ENCODE peak calls at places on chromosomes 5 and 9, in six cellular contexts. One of them, this sample, is unnamed.

GRCh38 chr5:43840424-43841232 is 237.6 kb downstream of the NNT start:
- DNase-seq in neural progenitor cell: no peak
- DNase-seq in transverse colon: no peak
- DNase-seq in A549: no peak
- DNase-seq in kidney epithelial cell: no peak
- DNase-seq in tibial nerve: no peak
- DNase-seq in this sample: no peak

GRCh38 chr5:142881727-142882126 is 111.5 kb downstream of the ARHGAP26 start:
- DNase-seq in tibial nerve: no peak
- DNase-seq in transverse colon: no peak
- DNase-seq in neural progenitor cell: peak
- DNase-seq in A549: no peak
- DNase-seq in kidney epithelial cell: no peak
- DNase-seq in this sample: no peak

GRCh38 chr9:2228132-2228531 is 213.0 kb downstream of the SMARCA2 start:
- DNase-seq in neural progenitor cell: peak
- DNase-seq in tibial nerve: no peak
- DNase-seq in kidney epithelial cell: no peak
- DNase-seq in A549: peak
- DNase-seq in transverse colon: peak
- DNase-seq in this sample: no peak

GRCh38 chr5:175831507-175831906 is 39.9 kb upstream of the CPLX2 start:
- DNase-seq in A549: no peak
- DNase-seq in kidney epithelial cell: no peak
- DNase-seq in transverse colon: no peak
- DNase-seq in neural progenitor cell: peak
- DNase-seq in tibial nerve: no peak
- DNase-seq in this sample: no peak

GRCh38 chr5:173881811-173882575 is 6.2 kb upstream of the CPEB4 start:
- DNase-seq in neural progenitor cell: no peak
- DNase-seq in transverse colon: no peak
- DNase-seq in kidney epithelial cell: no peak
- DNase-seq in tibial nerve: no peak
- DNase-seq in A549: no peak
- DNase-seq in this sample: no peak

GRCh38 chr5:108216890-108217289 is 165.0 kb downstream of the FBXL17 start:
- DNase-seq in neural progenitor cell: no peak
- DNase-seq in kidney epithelial cell: peak
- DNase-seq in A549: peak
- DNase-seq in tibial nerve: no peak
- DNase-seq in transverse colon: no peak
- DNase-seq in this sample: peak

GRCh38 chr5:32312194-32312681 is 501 bp downstream of the MTMR12 start:
- DNase-seq in kidney epithelial cell: no peak
- DNase-seq in tibial nerve: peak
- DNase-seq in transverse colon: peak
- DNase-seq in A549: peak
- DNase-seq in neural progenitor cell: peak
- DNase-seq in this sample: peak

GRCh38 chr9:27425827-27426716 is 98.0 kb upstream of the IFNK start:
- DNase-seq in transverse colon: no peak
- DNase-seq in tibial nerve: no peak
- DNase-seq in A549: no peak
- DNase-seq in neural progenitor cell: peak
- DNase-seq in kidney epithelial cell: no peak
- DNase-seq in this sample: no peak

GRCh38 chr5:10307206-10308148 is at the start of gene CMBL:
- DNase-seq in A549: peak
- DNase-seq in tibial nerve: no peak
- DNase-seq in transverse colon: peak
- DNase-seq in neural progenitor cell: peak
- DNase-seq in kidney epithelial cell: no peak
- DNase-seq in this sample: peak

GRCh38 chr9:94097788-94098413 is 13.6 kb downstream of the PTPDC1 start:
- DNase-seq in tibial nerve: no peak
- DNase-seq in A549: peak
- DNase-seq in kidney epithelial cell: no peak
- DNase-seq in transverse colon: no peak
- DNase-seq in neural progenitor cell: no peak
- DNase-seq in this sample: peak

GRCh38 chr5:122151640-122152039 is 22.3 kb downstream of the ZNF474 start:
- DNase-seq in A549: peak
- DNase-seq in tibial nerve: no peak
- DNase-seq in neural progenitor cell: no peak
- DNase-seq in transverse colon: no peak
- DNase-seq in kidney epithelial cell: no peak
- DNase-seq in this sample: peak

GRCh38 chr5:154732212-154732611 is 23.0 kb upstream of the LARP1 start:
- DNase-seq in kidney epithelial cell: no peak
- DNase-seq in tibial nerve: no peak
- DNase-seq in A549: no peak
- DNase-seq in transverse colon: no peak
- DNase-seq in neural progenitor cell: no peak
- DNase-seq in this sample: no peak

GRCh38 chr5:54717870-54718269 is 200.3 kb downstream of the SNX18 start:
- DNase-seq in kidney epithelial cell: no peak
- DNase-seq in tibial nerve: no peak
- DNase-seq in transverse colon: no peak
- DNase-seq in A549: no peak
- DNase-seq in neural progenitor cell: no peak
- DNase-seq in this sample: no peak

GRCh38 chr9:93010056-93010455 is 48.4 kb upstream of the SUSD3 start:
- DNase-seq in kidney epithelial cell: no peak
- DNase-seq in transverse colon: no peak
- DNase-seq in tibial nerve: no peak
- DNase-seq in A549: no peak
- DNase-seq in neural progenitor cell: no peak
- DNase-seq in this sample: no peak

GRCh38 chr5:152532714-152533113 is 127.6 kb upstream of the NMUR2 start:
- DNase-seq in A549: peak
- DNase-seq in tibial nerve: peak
- DNase-seq in transverse colon: no peak
- DNase-seq in neural progenitor cell: peak
- DNase-seq in kidney epithelial cell: peak
- DNase-seq in this sample: peak

GRCh38 chr5:170986598-170986997 is 124.8 kb downstream of the RANBP17 start:
- DNase-seq in neural progenitor cell: no peak
- DNase-seq in kidney epithelial cell: no peak
- DNase-seq in transverse colon: no peak
- DNase-seq in A549: peak
- DNase-seq in tibial nerve: no peak
- DNase-seq in this sample: peak

GRCh38 chr5:116944171-116944570 is 369.5 kb upstream of the SEMA6A start:
- DNase-seq in transverse colon: peak
- DNase-seq in A549: no peak
- DNase-seq in tibial nerve: no peak
- DNase-seq in neural progenitor cell: peak
- DNase-seq in kidney epithelial cell: no peak
- DNase-seq in this sample: peak

GRCh38 chr5:169610606-169611005 is 26.5 kb upstream of the DOCK2 start:
- DNase-seq in transverse colon: no peak
- DNase-seq in kidney epithelial cell: no peak
- DNase-seq in tibial nerve: no peak
- DNase-seq in A549: peak
- DNase-seq in neural progenitor cell: no peak
- DNase-seq in this sample: peak

GRCh38 chr5:151023651-151024050 is 3.3 kb downstream of the GPX3 start:
- DNase-seq in neural progenitor cell: no peak
- DNase-seq in kidney epithelial cell: no peak
- DNase-seq in A549: no peak
- DNase-seq in tibial nerve: peak
- DNase-seq in transverse colon: peak
- DNase-seq in this sample: no peak

GRCh38 chr5:74017786-74018211 is 391.8 kb downstream of the ARHGEF28 start:
- DNase-seq in transverse colon: no peak
- DNase-seq in kidney epithelial cell: peak
- DNase-seq in tibial nerve: peak
- DNase-seq in neural progenitor cell: no peak
- DNase-seq in A549: peak
- DNase-seq in this sample: peak

GRCh38 chr5:177443144-177443983 is 3.2 kb upstream of the PRR7 start:
- DNase-seq in tibial nerve: no peak
- DNase-seq in transverse colon: no peak
- DNase-seq in A549: no peak
- DNase-seq in neural progenitor cell: no peak
- DNase-seq in kidney epithelial cell: no peak
- DNase-seq in this sample: no peak

GRCh38 chr5:167064199-167064811 is 1227.1 kb upstream of the WWC1 start:
- DNase-seq in A549: no peak
- DNase-seq in tibial nerve: no peak
- DNase-seq in transverse colon: no peak
- DNase-seq in neural progenitor cell: peak
- DNase-seq in kidney epithelial cell: no peak
- DNase-seq in this sample: peak

GRCh38 chr9:91126761-91127420 is 234.8 kb downstream of the AUH start:
- DNase-seq in A549: no peak
- DNase-seq in kidney epithelial cell: no peak
- DNase-seq in transverse colon: no peak
- DNase-seq in neural progenitor cell: no peak
- DNase-seq in tibial nerve: no peak
- DNase-seq in this sample: peak

GRCh38 chr9:135088348-135088978 is 995 bp downstream of the OLFM1 start:
- DNase-seq in A549: no peak
- DNase-seq in transverse colon: no peak
- DNase-seq in tibial nerve: no peak
- DNase-seq in neural progenitor cell: peak
- DNase-seq in kidney epithelial cell: no peak
- DNase-seq in this sample: no peak

GRCh38 chr9:135086597-135087488 is 625 bp upstream of the OLFM1 start:
- DNase-seq in neural progenitor cell: no peak
- DNase-seq in kidney epithelial cell: no peak
- DNase-seq in tibial nerve: no peak
- DNase-seq in transverse colon: no peak
- DNase-seq in A549: no peak
- DNase-seq in this sample: no peak

GRCh38 chr9:135085830-135086546 is 1.5 kb upstream of the OLFM1 start:
- DNase-seq in neural progenitor cell: peak
- DNase-seq in transverse colon: peak
- DNase-seq in A549: peak
- DNase-seq in tibial nerve: peak
- DNase-seq in kidney epithelial cell: no peak
- DNase-seq in this sample: peak

GRCh38 chr9:135087899-135088347 is 455 bp downstream of the OLFM1 start:
- DNase-seq in kidney epithelial cell: no peak
- DNase-seq in tibial nerve: no peak
- DNase-seq in transverse colon: no peak
- DNase-seq in A549: no peak
- DNase-seq in neural progenitor cell: peak
- DNase-seq in this sample: no peak

GRCh38 chr9:135087489-135087791 is at the start of gene OLFM1:
- DNase-seq in transverse colon: peak
- DNase-seq in kidney epithelial cell: no peak
- DNase-seq in tibial nerve: peak
- DNase-seq in neural progenitor cell: peak
- DNase-seq in A549: peak
- DNase-seq in this sample: peak
- TF ChIP-seq CTCF in transverse colon: no peak
- TF ChIP-seq CTCF in kidney epithelial cell: peak
- TF ChIP-seq CTCF in tibial nerve: peak
- TF ChIP-seq CTCF in neural progenitor cell: peak
- TF ChIP-seq CTCF in A549: peak
- TF ChIP-seq CTCF in this sample: peak

DNA sequence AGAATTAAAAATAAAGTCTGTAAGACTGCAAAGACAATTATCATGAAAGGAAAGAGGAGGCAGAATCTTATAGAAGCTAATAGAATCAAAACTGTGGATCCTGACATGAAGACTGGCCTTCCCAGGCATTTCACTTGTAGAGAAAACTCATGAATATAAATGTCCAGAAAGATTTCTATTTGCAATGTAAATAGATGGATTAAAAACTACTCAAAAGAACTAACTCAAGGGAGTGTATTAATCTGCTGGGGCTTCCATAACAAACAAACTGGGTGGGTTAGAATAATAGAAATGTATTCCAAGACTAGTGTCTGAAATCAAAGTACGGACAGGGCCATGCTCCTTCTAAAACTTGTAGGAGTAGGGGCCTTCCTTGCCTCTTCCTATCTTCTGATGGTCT is 267.4 kb downstream of the ADAMTSL1 start:
- DNase-seq in neural progenitor cell: no peak
- DNase-seq in transverse colon: no peak
- DNase-seq in kidney epithelial cell: no peak
- DNase-seq in tibial nerve: no peak
- DNase-seq in A549: no peak
- DNase-seq in this sample: no peak
- H3K4me3 ChIP-seq in neural progenitor cell: no peak
- H3K4me3 ChIP-seq in transverse colon: no peak
- H3K4me3 ChIP-seq in kidney epithelial cell: no peak
- H3K4me3 ChIP-seq in tibial nerve: no peak
- H3K4me3 ChIP-seq in A549: no peak
- H3K4me3 ChIP-seq in this sample: no peak

DNA sequence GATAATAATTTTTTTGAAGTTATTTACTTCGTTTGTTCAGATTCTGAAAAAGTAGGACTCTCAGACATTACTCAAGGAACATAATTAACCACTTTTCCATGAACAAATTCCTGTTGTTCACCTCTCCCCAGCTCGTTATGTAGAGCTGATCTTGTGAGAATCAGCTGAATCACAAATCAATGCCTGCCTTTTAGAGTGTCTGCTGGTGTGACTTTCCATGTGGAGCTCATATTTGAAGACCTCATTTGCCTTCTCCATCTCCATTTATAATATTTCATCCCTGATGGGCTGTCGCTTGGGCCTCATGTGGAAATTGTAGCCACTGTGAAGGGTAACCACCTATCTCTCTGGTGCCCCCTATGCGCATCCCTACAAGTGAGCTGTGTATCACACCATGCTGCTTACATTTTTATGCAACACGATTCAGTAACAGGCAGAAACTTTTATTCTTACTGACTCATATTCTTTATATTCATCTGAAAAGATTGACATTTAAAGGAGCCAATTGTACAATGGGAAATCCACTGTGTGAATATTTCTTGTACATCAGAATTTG is 111.3 kb downstream of the STK32A start:
- DNase-seq in tibial nerve: no peak
- DNase-seq in transverse colon: no peak
- DNase-seq in A549: no peak
- DNase-seq in kidney epithelial cell: no peak
- DNase-seq in neural progenitor cell: peak
- DNase-seq in this sample: no peak
- TF ChIP-seq CTCF in tibial nerve: no peak
- TF ChIP-seq CTCF in transverse colon: no peak
- TF ChIP-seq CTCF in A549: no peak
- TF ChIP-seq CTCF in kidney epithelial cell: peak
- TF ChIP-seq CTCF in neural progenitor cell: peak
- TF ChIP-seq CTCF in this sample: peak

DNA sequence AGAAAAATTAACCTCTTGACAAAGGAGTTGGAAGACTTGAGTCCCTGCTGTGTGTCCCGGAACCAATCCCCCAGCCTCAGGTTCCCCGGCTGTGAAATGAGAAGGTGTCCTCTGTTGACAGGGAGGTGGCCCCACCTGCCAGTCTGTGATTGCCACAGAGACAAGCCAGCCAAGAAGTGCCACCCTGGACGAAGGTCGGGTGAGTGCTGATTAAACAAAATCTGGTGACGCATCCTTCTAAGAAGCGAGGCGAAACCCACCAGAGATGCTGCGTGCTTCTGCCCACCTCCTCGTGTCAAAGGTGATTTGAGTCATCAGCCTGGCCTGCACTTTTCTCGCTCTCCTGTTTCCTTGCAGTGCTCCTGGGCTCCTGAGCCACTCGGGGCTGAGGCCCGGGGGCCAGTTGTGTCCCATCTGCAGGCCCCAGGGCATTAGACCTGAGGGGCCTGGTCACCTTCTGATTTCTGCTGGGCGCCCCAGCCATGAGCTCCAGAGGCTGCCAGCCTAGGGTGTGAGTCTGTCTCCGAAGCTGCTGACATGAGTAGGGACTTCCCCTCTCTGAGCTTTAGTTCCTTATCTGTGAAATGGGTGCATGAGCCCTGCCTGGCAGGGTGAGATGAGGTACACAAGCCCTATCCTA is 28.7 kb downstream of the NEK6 start:
- DNase-seq in neural progenitor cell: no peak
- DNase-seq in kidney epithelial cell: peak
- DNase-seq in A549: peak
- DNase-seq in transverse colon: peak
- DNase-seq in tibial nerve: no peak
- DNase-seq in this sample: peak
- H3K4me3 ChIP-seq in neural progenitor cell: no peak
- H3K4me3 ChIP-seq in kidney epithelial cell: no peak
- H3K4me3 ChIP-seq in A549: no peak
- H3K4me3 ChIP-seq in transverse colon: no peak
- H3K4me3 ChIP-seq in tibial nerve: no peak
- H3K4me3 ChIP-seq in this sample: no peak

This sample was measured in choroid plexus epithelial cell.